ENCODE peak calls at places on chromosomes 3 and 15, in eight cellular contexts. A is dermis blood vessel endothelial cell; U is activated naive CD4-positive, alpha-beta T cell treated with Interleukin-2 at 50 U/mL for 16 hours; K is GM10248; H is hippocampal formation; N is epithelial cell of proximal tubule; B is right cardiac atrium; D is germinal center. Z is an unnamed sample.

GRCh38 chr15:56919708-56920637 is 1.5 kb downstream of the TCF12 start:
- DNase-seq in A (peak; percentile 64), U (peak; percentile 5), K (peak; percentile 29), H (no peak), N (no peak), B (peak; percentile 29), D (no peak), Z (peak; percentile 27)

GRCh38 chr3:64011685-64012084 is 11.6 kb downstream of the PSMD6 start:
- DNase-seq in A (peak; percentile 37), U (no peak), K (no peak), H (no peak), N (no peak), B (no peak), D (no peak), Z (no peak)

GRCh38 chr3:46538803-46539442 is 27.2 kb downstream of the LRRC2 start:
- DNase-seq in A (peak; percentile 23), U (peak; percentile 70), K (peak; percentile 75), H (peak; percentile 7), N (no peak), B (peak; percentile 56), D (peak; percentile 80), Z (no peak)

GRCh38 chr3:171646357-171647133 is 163.7 kb downstream of the PLD1 start:
- DNase-seq in A (peak; percentile 75), U (no peak), K (peak; percentile 52), H (peak; percentile 70), N (peak; percentile 40), B (no peak), D (peak; percentile 10), Z (peak; percentile 16)

GRCh38 chr3:5194801-5195509 is 7.4 kb downstream of the EDEM1 start:
- DNase-seq in A (peak; percentile 87), U (peak; percentile 54), K (no peak), H (no peak), N (peak; percentile 84), B (no peak), D (no peak), Z (no peak)

GRCh38 chr3:134364061-134364935 is 9.9 kb downstream of the AMOTL2 start:
- DNase-seq in A (peak; percentile 96), U (peak; percentile 14), K (no peak), H (peak; percentile 78), N (peak; percentile 39), B (peak; percentile 94), D (no peak), Z (peak; percentile 94)

GRCh38 chr3:125389282-125389681 is 14.2 kb upstream of the ZNF148 start:
- DNase-seq in A (no peak), U (no peak), K (no peak), H (no peak), N (no peak), B (no peak), D (no peak), Z (no peak)

GRCh38 chr3:52121459-52121795 is 32.8 kb downstream of the POC1A start:
- DNase-seq in A (peak; percentile 59), U (no peak), K (peak; percentile 58), H (no peak), N (no peak), B (peak; percentile 51), D (no peak), Z (no peak)

GRCh38 chr15:47188766-47189507 is 528.4 kb upstream of the SEMA6D start:
- DNase-seq in A (no peak), U (no peak), K (no peak), H (no peak), N (no peak), B (no peak), D (no peak), Z (no peak)

GRCh38 chr15:64697911-64698369 is 77.4 kb downstream of the RBPMS2 start:
- DNase-seq in A (peak; percentile 34), U (peak; percentile 62), K (no peak), H (no peak), N (no peak), B (no peak), D (no peak), Z (no peak)

GRCh38 chr15:95292790-95293450 is 1037.6 kb upstream of the NR2F2 start:
- DNase-seq in A (no peak), U (no peak), K (no peak), H (no peak), N (no peak), B (no peak), D (no peak), Z (no peak)

GRCh38 chr3:19946291-19946831 is 536 bp upstream of the RAB5A start:
- DNase-seq in A (no peak), U (no peak), K (no peak), H (no peak), N (no peak), B (no peak), D (no peak), Z (no peak)

GRCh38 chr3:25474000-25474399 is 45.9 kb downstream of the RARB start:
- DNase-seq in A (no peak), U (no peak), K (no peak), H (peak; percentile 38), N (no peak), B (no peak), D (no peak), Z (no peak)

GRCh38 chr15:38750816-38751215 is 186.2 kb upstream of the RASGRP1 start:
- DNase-seq in A (no peak), U (no peak), K (no peak), H (no peak), N (no peak), B (no peak), D (no peak), Z (no peak)

GRCh38 chr15:58951388-58952060 is 18.0 kb upstream of the SLTM start:
- DNase-seq in A (peak; percentile 82), U (no peak), K (no peak), H (no peak), N (no peak), B (no peak), D (no peak), Z (no peak)

GRCh38 chr3:17231537-17232261 is 346.9 kb downstream of the PLCL2 start:
- DNase-seq in A (no peak), U (no peak), K (no peak), H (no peak), N (no peak), B (no peak), D (no peak), Z (no peak)

GRCh38 chr3:47910233-47910632 is 106.0 kb downstream of the MAP4 start:
- DNase-seq in A (no peak), U (no peak), K (no peak), H (no peak), N (no peak), B (no peak), D (no peak), Z (peak; percentile 15)

Z was measured in WERI-Rb-1.